ENCODE peak calls at places on chromosomes 5 and 9, in ten cellular contexts. H is stimulated activated CD8-positive, alpha-beta memory T cell treated with anti-CD3 and anti-CD28 coated beads, Interleukin-7, amount 100 ng/mL, for 1 hour; E is cardiac fibroblast; N is activated T-cell treated with anti-CD3 and anti-CD28 coated beads, Interleukin-2, amount 50 U/mL, for 48 hours; D is psoas muscle; B is tibial artery; S is NCI-H774; U is dorsolateral prefrontal cortex; I is hypothalamus; M is posterior vena cava. W is an unnamed sample.

GRCh38 chr5:53884411-53884810 is 324.0 kb downstream of the NDUFS4 start:
- DNase-seq in H (no peak), E (no peak), N (no peak), D (no peak), B (no peak), S (no peak), U (no peak), I (no peak), M (no peak), W (peak; percentile 62)

GRCh38 chr5:21680661-21681060 is 1172.5 kb downstream of the CDH12 start:
- DNase-seq in H (no peak), E (peak; percentile 37), N (no peak), D (no peak), B (no peak), S (no peak), U (no peak), I (no peak), M (no peak), W (no peak)

GRCh38 chr9:126548312-126548711 is 65.4 kb upstream of the LMX1B start:
- DNase-seq in H (no peak), E (no peak), N (no peak), D (no peak), B (no peak), S (no peak), U (peak; percentile 28), I (no peak), M (no peak), W (no peak)

GRCh38 chr5:79020861-79021561 is 35.9 kb upstream of the ARSB start:
- DNase-seq in H (no peak), E (peak; percentile 84), N (peak; percentile 46), D (peak; percentile 59), B (peak; percentile 66), S (no peak), U (peak; percentile 66), I (no peak), M (peak; percentile 83), W (peak; percentile 45)

GRCh38 chr5:93422652-93423332 is 158.2 kb downstream of the NR2F1-AS1 start:
- DNase-seq in H (no peak), E (no peak), N (no peak), D (no peak), B (no peak), S (no peak), U (no peak), I (no peak), M (no peak), W (no peak)

GRCh38 chr9:99752710-99753109 is 69.0 kb upstream of the NR4A3 start:
- DNase-seq in H (no peak), E (peak; percentile 85), N (no peak), D (no peak), B (no peak), S (no peak), U (no peak), I (no peak), M (no peak), W (no peak)

GRCh38 chr9:407255-407654 is 192.6 kb downstream of the DOCK8 start:
- DNase-seq in H (no peak), E (no peak), N (no peak), D (no peak), B (no peak), S (no peak), U (no peak), I (no peak), M (no peak), W (no peak)

GRCh38 chr5:159094745-159095144 is 5.0 kb downstream of the EBF1 start:
- DNase-seq in H (no peak), E (peak; percentile 98), N (peak; percentile 64), D (peak; percentile 83), B (peak; percentile 92), S (peak; percentile 1), U (no peak), I (no peak), M (peak; percentile 94), W (peak; percentile 96)

GRCh38 chr9:90961375-90961774 is 159.8 kb downstream of the SYK start:
- DNase-seq in H (no peak), E (peak; percentile 78), N (no peak), D (peak; percentile 66), B (peak; percentile 69), S (no peak), U (no peak), I (no peak), M (no peak), W (no peak)

GRCh38 chr5:135147294-135148090 is 113.5 kb upstream of the PITX1 start:
- DNase-seq in H (no peak), E (no peak), N (no peak), D (no peak), B (peak; percentile 3), S (no peak), U (no peak), I (no peak), M (no peak), W (no peak)

GRCh38 chr5:122091942-122092600 is 14.0 kb upstream of the LOX start:
- DNase-seq in H (no peak), E (peak; percentile 73), N (no peak), D (no peak), B (no peak), S (no peak), U (no peak), I (no peak), M (no peak), W (no peak)

GRCh38 chr9:95570646-95571045 is 53.9 kb upstream of the PTCH1 start:
- DNase-seq in H (no peak), E (peak; percentile 24), N (no peak), D (no peak), B (no peak), S (no peak), U (no peak), I (no peak), M (no peak), W (no peak)

GRCh38 chr5:74109344-74109743 is 483.3 kb downstream of the ARHGEF28 start:
- DNase-seq in H (no peak), E (no peak), N (no peak), D (no peak), B (no peak), S (no peak), U (no peak), I (no peak), M (no peak), W (peak; percentile 18)

GRCh38 chr9:127154390-127155191 is 32.2 kb upstream of the ANGPTL2 start:
- DNase-seq in H (no peak), E (peak; percentile 82), N (peak; percentile 19), D (peak; percentile 78), B (peak; percentile 88), S (no peak), U (peak; percentile 64), I (no peak), M (peak; percentile 90), W (peak; percentile 57)

GRCh38 chr5:129724647-129725046 is 23.2 kb upstream of the MINAR2 start:
- DNase-seq in H (no peak), E (no peak), N (no peak), D (no peak), B (no peak), S (no peak), U (no peak), I (no peak), M (no peak), W (no peak)

GRCh38 chr5:157740211-157740610 is 3.3 kb upstream of the LSM11 start:
- DNase-seq in H (no peak), E (no peak), N (no peak), D (no peak), B (no peak), S (no peak), U (no peak), I (no peak), M (no peak), W (peak; percentile 70)

GRCh38 chr9:127813739-127814226 is 11.1 kb downstream of the FPGS start:
- DNase-seq in H (no peak), E (no peak), N (no peak), D (no peak), B (no peak), S (no peak), U (no peak), I (no peak), M (no peak), W (no peak)

GRCh38 chr5:23208959-23209431 is 298.4 kb upstream of the PRDM9 start:
- DNase-seq in H (no peak), E (peak; percentile 61), N (no peak), D (no peak), B (no peak), S (peak; percentile 78), U (no peak), I (no peak), M (no peak), W (peak; percentile 82)

GRCh38 chr9:134222018-134222573 is 57.7 kb upstream of the RNU6ATAC start:
- DNase-seq in H (no peak), E (no peak), N (no peak), D (peak; percentile 27), B (no peak), S (no peak), U (peak; percentile 39), I (no peak), M (peak; percentile 41), W (no peak)